ENCODE peak calls at places on chromosome X, in eight cellular contexts. Y, O, D, T, C, I, L and X are unnamed samples.

GRCh38 chrX:120308959-120309872 is 2.0 kb downstream of the TMEM255A start:
- DNase-seq in Y (peak), O (no peak), D (peak), T (peak), C (peak), I (no peak), L (peak), X (peak)

GRCh38 chrX:35150052-35150451 is 207.5 kb downstream of the FAM47B start:
- DNase-seq in Y (no peak), O (no peak), D (no peak), T (no peak), C (no peak), I (no peak), L (no peak), X (no peak)

GRCh38 chrX:68415289-68415688 is 18.0 kb downstream of the OPHN1 start:
- DNase-seq in Y (peak), O (no peak), D (no peak), T (no peak), C (peak), I (no peak), L (peak), X (no peak)

GRCh38 chrX:45517090-45517973 is 316.7 kb upstream of the DIPK2B start:
- DNase-seq in Y (peak), O (peak), D (peak), T (no peak), C (peak), I (no peak), L (peak), X (no peak)

GRCh38 chrX:45771560-45772340 is 571.1 kb upstream of the DIPK2B start:
- DNase-seq in Y (peak), O (peak), D (no peak), T (peak), C (peak), I (no peak), L (peak), X (no peak)

GRCh38 chrX:47129879-47130358 is 14.6 kb downstream of the NDUFB11 start:
- DNase-seq in Y (no peak), O (no peak), D (no peak), T (no peak), C (peak), I (no peak), L (peak), X (no peak)

GRCh38 chrX:1521459-1521956 is 15.5 kb downstream of the P2RY8 start:
- DNase-seq in Y (no peak), O (no peak), D (no peak), T (peak), C (no peak), I (no peak), L (no peak), X (peak)

GRCh38 chrX:38668788-38669187 is 107.4 kb downstream of the TSPAN7 start:
- DNase-seq in Y (no peak), O (no peak), D (no peak), T (no peak), C (no peak), I (no peak), L (no peak), X (no peak)

GRCh38 chrX:11899091-11899490 is 141.1 kb downstream of the MSL3 start:
- DNase-seq in Y (peak), O (no peak), D (peak), T (no peak), C (peak), I (no peak), L (peak), X (no peak)

GRCh38 chrX:134013092-134013497 is 27.7 kb upstream of the GPC3 start:
- DNase-seq in Y (peak), O (no peak), D (no peak), T (no peak), C (no peak), I (no peak), L (peak), X (no peak)

GRCh38 chrX:68698955-68699354 is 51.5 kb downstream of the STARD8 start:
- DNase-seq in Y (no peak), O (no peak), D (no peak), T (no peak), C (no peak), I (no peak), L (no peak), X (no peak)

GRCh38 chrX:70436380-70436779 is 8.3 kb upstream of the DLG3 start:
- DNase-seq in Y (no peak), O (no peak), D (no peak), T (no peak), C (no peak), I (no peak), L (peak), X (no peak)

GRCh38 chrX:103550415-103551051 is 31.2 kb upstream of the RAB40A start:
- DNase-seq in Y (no peak), O (no peak), D (no peak), T (no peak), C (no peak), I (no peak), L (peak), X (no peak)

GRCh38 chrX:47321386-47321785 is 49.0 kb upstream of the ZNF157 start:
- DNase-seq in Y (peak), O (peak), D (no peak), T (no peak), C (peak), I (no peak), L (peak), X (no peak)

GRCh38 chrX:26889574-26889973 is 573.6 kb downstream of the PPP4R3C start:
- DNase-seq in Y (no peak), O (peak), D (no peak), T (no peak), C (no peak), I (no peak), L (no peak), X (no peak)

GRCh38 chrX:100264200-100264599 is 145.9 kb downstream of the PCDH19 start:
- DNase-seq in Y (peak), O (no peak), D (no peak), T (peak), C (no peak), I (no peak), L (no peak), X (no peak)

GRCh38 chrX:39911278-39911897 is 186.4 kb downstream of the BCOR start:
- DNase-seq in Y (no peak), O (no peak), D (no peak), T (no peak), C (no peak), I (no peak), L (no peak), X (no peak)

GRCh38 chrX:106566362-106566761 is 45.4 kb upstream of the RADX start:
- DNase-seq in Y (no peak), O (no peak), D (no peak), T (no peak), C (no peak), I (no peak), L (no peak), X (no peak)

GRCh38 chrX:106564986-106565385 is 46.8 kb upstream of the RADX start:
- DNase-seq in Y (no peak), O (no peak), D (no peak), T (no peak), C (no peak), I (no peak), L (no peak), X (no peak)
- TF ChIP-seq CTCF in Y (no peak), O (no peak), D (no peak), T (no peak), C (no peak), I (no peak), L (no peak), X (no peak)

DNA sequence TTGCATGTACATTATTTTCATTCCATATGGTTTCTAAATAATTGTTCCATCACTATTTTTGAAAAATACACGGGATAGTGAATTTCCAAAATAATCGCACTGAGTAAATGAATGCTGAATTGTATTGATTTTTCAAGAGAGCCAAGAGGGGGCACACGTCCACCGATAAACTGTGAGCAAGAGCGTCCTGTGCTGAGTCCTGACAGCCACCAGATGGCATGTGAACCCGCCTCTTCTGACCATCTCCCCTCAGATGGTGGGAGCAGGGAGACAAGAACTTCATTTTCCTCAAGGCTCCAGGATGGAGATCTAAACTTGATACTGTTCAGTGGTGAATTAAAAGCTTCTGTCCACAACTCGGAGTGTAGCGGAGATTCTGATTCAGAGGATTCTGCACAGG is 30.6 kb upstream of the IL9R start:
- DNase-seq in Y (no peak), O (peak), D (no peak), T (peak), C (no peak), I (no peak), L (peak), X (no peak)
- TF ChIP-seq CTCF in Y (peak), O (no peak), D (peak), T (peak), C (peak), I (no peak), L (peak), X (no peak)

GRCh38 chrX:131543774-131544173 is at the start of gene OR13H1:
- DNase-seq in Y (no peak), O (no peak), D (no peak), T (no peak), C (no peak), I (no peak), L (no peak), X (no peak)

GRCh38 chrX:131548994-131549393 is 5.1 kb downstream of the OR13H1 start:
- DNase-seq in Y (no peak), O (no peak), D (no peak), T (no peak), C (no peak), I (no peak), L (peak), X (no peak)

DNA sequence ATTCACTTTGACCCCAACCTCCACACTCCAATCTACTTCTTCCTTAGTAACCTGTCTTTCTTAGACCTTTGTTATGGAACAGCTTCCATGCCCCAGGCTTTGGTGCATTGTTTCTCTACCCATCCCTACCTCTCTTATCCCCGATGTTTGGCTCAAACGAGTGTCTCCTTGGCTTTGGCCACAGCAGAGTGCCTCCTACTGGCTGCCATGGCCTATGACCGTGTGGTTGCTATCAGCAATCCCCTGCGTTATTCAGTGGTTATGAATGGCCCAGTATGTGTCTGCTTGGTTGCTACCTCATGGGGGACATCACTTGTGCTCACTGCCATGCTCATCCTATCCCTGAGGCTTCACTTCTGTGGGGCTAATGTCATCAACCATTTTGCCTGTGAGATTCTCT is 344 bp downstream of the OR13H1 start:
- DNase-seq in Y (no peak), O (no peak), D (no peak), T (no peak), C (no peak), I (no peak), L (no peak), X (no peak)
- TF ChIP-seq CTCF in Y (no peak), O (no peak), D (no peak), T (no peak), C (no peak), I (no peak), L (no peak), X (no peak)

GRCh38 chrX:64205735-64206491 is 405 bp upstream of the AMER1 start:
- DNase-seq in Y (peak), O (peak), D (peak), T (peak), C (peak), I (peak), L (peak), X (peak)
- TF ChIP-seq CTCF in Y (peak), O (no peak), D (peak), T (peak), C (peak), I (no peak), L (no peak), X (no peak)

GRCh38 chrX:107714196-107714811 is 61.3 kb downstream of the TSC22D3 start:
- DNase-seq in Y (no peak), O (no peak), D (no peak), T (no peak), C (peak), I (no peak), L (peak), X (peak)
- TF ChIP-seq CTCF in Y (no peak), O (no peak), D (peak), T (peak), C (peak), I (no peak), L (peak), X (no peak)

GRCh38 chrX:53047228-53047627 is 1.4 kb upstream of the GPR173 start:
- DNase-seq in Y (no peak), O (no peak), D (no peak), T (no peak), C (no peak), I (no peak), L (peak), X (no peak)
- TF ChIP-seq CTCF in Y (no peak), O (peak), D (peak), T (no peak), C (peak), I (no peak), L (peak), X (no peak)

GRCh38 chrX:16807548-16807947 is 21.3 kb downstream of the TXLNG start:
- DNase-seq in Y (peak), O (no peak), D (no peak), T (no peak), C (peak), I (no peak), L (peak), X (no peak)
- TF ChIP-seq CTCF in Y (peak), O (peak), D (peak), T (no peak), C (peak), I (no peak), L (peak), X (no peak)

DNA sequence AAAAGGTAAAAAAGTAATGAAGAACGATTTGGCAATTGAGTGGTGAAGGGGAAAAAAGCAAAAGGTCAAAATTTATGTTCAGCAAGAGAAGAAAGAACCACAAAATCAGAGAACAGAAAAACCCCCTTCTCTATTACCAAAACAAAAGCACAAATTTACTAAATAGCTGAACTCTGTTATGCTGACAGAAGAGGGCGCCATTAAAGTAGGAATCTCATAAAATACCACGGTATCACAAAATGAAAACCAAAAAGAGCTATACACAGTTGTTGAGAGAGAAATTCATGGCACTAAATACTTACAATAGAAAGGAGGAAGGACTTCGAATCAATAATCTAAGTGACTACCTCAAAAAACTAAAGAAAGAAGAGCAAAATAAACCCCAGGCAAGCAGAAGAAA is 69.6 kb upstream of the CXorf66 start:
- DNase-seq in Y (no peak), O (no peak), D (no peak), T (no peak), C (peak), I (no peak), L (no peak), X (no peak)
- TF ChIP-seq CTCF in Y (peak), O (no peak), D (peak), T (peak), C (peak), I (no peak), L (peak), X (no peak)

DNA sequence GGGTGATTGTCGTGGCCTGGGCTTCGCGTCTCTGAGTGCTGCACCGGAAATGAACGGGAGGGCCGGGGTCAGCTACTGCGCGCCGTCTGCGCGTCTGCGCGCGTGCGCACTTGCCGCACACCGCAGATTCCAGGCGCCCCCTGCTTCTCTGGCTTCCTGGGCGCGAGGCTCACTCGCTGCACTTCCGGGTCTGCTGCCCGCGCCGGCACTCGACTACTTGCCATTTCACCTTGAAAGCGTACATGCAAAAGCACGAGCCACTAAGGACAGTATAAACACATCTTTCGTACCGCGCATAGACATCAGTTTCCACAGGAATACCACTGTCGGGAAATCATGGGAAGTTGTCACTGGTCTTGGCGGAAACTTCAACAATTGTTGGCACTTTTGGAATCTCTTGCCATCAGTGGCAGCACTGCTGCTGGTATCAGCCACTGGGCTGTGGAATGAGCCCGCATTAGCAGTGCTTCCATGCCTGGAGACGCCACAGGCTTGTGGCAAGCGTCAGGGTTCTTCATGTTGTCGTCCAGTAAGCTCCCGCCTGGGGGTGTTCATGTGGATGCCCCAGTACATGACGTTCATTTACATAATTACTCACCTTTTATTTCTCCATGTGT is at the start of gene SUPT20HL2:
- DNase-seq in Y (no peak), O (no peak), D (no peak), T (no peak), C (no peak), I (no peak), L (no peak), X (no peak)
- TF ChIP-seq CTCF in Y (no peak), O (no peak), D (no peak), T (no peak), C (no peak), I (no peak), L (no peak), X (no peak)

DNA sequence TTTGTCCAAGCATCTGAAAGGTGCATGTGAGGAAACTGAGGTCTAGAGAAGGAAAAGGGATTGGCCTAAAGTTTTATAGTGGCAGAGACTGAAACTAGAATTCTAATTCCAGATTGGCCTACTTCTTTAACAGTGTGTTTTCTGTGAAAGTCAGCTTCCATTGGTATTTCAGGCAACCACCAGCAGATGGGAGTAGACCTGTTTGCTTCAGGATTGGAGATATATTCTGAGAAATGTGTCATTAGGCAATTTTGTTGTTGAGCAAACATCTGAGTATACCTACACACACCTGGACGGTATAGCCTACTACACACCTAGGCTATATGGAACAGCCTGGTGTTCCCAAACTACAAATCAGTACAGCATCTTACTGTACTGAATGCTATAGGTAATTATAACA is 207.3 kb upstream of the RADX start:
- DNase-seq in Y (peak), O (no peak), D (no peak), T (no peak), C (no peak), I (no peak), L (no peak), X (no peak)
- TF ChIP-seq CTCF in Y (peak), O (no peak), D (peak), T (no peak), C (peak), I (no peak), L (peak), X (no peak)